ENCODE peak calls at places on chromosomes 4 and X, in four cellular contexts. I, Y, G and K are unnamed samples.
A peak's percentile ranks its signal among the peaks of the same experiment; 100 is the strongest.

GRCh38 chr4:15676899-15677298 is 4.7 kb upstream of the FAM200B start:
- DNase-seq in I (no peak), Y (no peak), G (no peak), K (no peak)

GRCh38 chrX:133290076-133290475 is 71.9 kb upstream of the TFDP3 start:
- DNase-seq in I (no peak), Y (no peak), G (no peak), K (no peak)

GRCh38 chr4:71941001-71941400 is 90.8 kb upstream of the NPFFR2 start:
- DNase-seq in G (peak; percentile 45), Y (peak; percentile 8), I (peak; percentile 19), K (no peak)

GRCh38 chrX:96707829-96708228 is 23.2 kb downstream of the DIAPH2 start:
- DNase-seq in G (peak; percentile 7), I (no peak), Y (no peak), K (no peak)

GRCh38 chr4:123163501-123163900 is 233.1 kb upstream of the SPRY1 start:
- DNase-seq in I (no peak), G (no peak), Y (no peak), K (no peak)

GRCh38 chr4:3107271-3108185 is 33.0 kb downstream of the HTT start:
- DNase-seq in Y (no peak), I (no peak), G (peak; percentile 36), K (no peak)

GRCh38 chrX:85851418-85851817 is 195.9 kb downstream of the CHM start:
- DNase-seq in I (peak; percentile 25), Y (peak; percentile 26), G (no peak), K (no peak)

GRCh38 chr4:140928880-140929279 is 172.7 kb upstream of the TBC1D9 start:
- DNase-seq in I (no peak), G (no peak), Y (no peak), K (no peak)

GRCh38 chrX:108362026-108362425 is 76.2 kb downstream of the COL4A6 start:
- DNase-seq in I (no peak), G (no peak), Y (no peak), K (no peak)

GRCh38 chr4:83917572-83917971 is 381.7 kb downstream of the GPAT3 start:
- DNase-seq in Y (no peak), G (no peak), I (no peak), K (no peak)

GRCh38 chr4:123671633-123672404 is 275.2 kb downstream of the SPRY1 start:
- DNase-seq in Y (no peak), G (no peak), I (no peak), K (no peak)

GRCh38 chr4:122716825-122717448 is 15.6 kb upstream of the BBS12 start:
- DNase-seq in G (peak; percentile 81), Y (peak; percentile 74), I (peak; percentile 79), K (peak; percentile 75)

GRCh38 chr4:103994059-103994458 is 274.3 kb upstream of the TACR3 start:
- DNase-seq in Y (no peak), G (peak; percentile 43), I (no peak), K (no peak)

GRCh38 chr4:2964077-2964471 is 703 bp downstream of the GRK4 start:
- DNase-seq in G (no peak), I (no peak), Y (no peak), K (no peak)

GRCh38 chr4:77711469-77711868 is 105.8 kb downstream of the CXCL13 start:
- DNase-seq in I (no peak), G (no peak), Y (no peak), K (no peak)

GRCh38 chr4:88818650-88819470 is 121.2 kb upstream of the NAP1L5 start:
- DNase-seq in I (peak; percentile 69), Y (peak; percentile 71), G (peak; percentile 41), K (peak; percentile 6)

GRCh38 chr4:100062921-100063320 is 112.8 kb upstream of the H2AZ1 start:
- DNase-seq in Y (no peak), G (no peak), I (no peak), K (no peak)

GRCh38 chr4:68162196-68162595 is 32.5 kb upstream of the TMPRSS11F start:
- DNase-seq in I (no peak), Y (no peak), G (no peak), K (no peak)

GRCh38 chrX:84216406-84216805 is 28.4 kb upstream of the RPS6KA6 start:
- DNase-seq in G (no peak), I (no peak), Y (no peak), K (no peak)

GRCh38 chr4:60865238-60865637 is 334.9 kb upstream of the ADGRL3 start:
- DNase-seq in I (no peak), G (no peak), Y (no peak), K (no peak)

GRCh38 chr4:60863442-60863841 is 336.7 kb upstream of the ADGRL3 start:
- DNase-seq in Y (no peak), G (no peak), I (no peak), K (no peak)

DNA sequence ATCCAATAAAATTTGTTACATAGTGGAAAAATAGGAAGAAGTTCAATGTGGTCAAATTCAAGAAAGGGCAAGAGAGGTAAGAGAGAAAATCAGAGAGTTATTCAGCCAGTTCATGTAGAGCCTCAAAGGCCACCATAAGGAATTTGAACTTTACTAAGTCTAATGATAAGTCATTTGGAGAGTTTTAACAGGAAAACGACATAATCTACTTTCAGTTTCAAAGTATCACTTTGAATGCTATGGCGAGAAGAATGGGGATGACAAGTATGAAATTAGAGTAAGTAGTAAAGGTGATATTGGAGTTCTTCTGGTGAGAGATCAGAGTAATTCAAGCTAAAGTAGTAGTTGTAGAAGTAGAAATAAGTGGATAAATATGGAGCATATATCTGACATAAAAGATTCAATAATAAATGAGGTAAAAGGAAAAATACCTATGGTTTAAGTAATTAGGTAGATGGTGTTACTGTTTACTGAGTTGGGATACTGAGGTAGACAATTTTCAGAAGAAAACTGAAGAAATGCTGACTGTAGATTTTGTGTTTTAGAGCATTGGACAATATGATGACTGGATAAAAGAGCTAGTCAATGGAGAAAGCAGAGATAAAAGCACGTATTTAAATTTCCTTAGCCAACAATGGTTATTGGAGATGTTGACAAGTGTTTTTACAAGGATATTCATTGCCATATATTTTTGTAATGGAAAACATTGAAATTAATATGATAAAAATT is 331.7 kb upstream of the ADGRL3 start:
- DNase-seq in G (no peak), Y (no peak), I (no peak), K (no peak)
- H3K4me1 ChIP-seq in G (no peaks in the 10 kb centered on the region), Y (no peaks in the 10 kb centered on the region), I (no peaks in the 10 kb centered on the region), K (no peaks in the 10 kb centered on the region)

DNA sequence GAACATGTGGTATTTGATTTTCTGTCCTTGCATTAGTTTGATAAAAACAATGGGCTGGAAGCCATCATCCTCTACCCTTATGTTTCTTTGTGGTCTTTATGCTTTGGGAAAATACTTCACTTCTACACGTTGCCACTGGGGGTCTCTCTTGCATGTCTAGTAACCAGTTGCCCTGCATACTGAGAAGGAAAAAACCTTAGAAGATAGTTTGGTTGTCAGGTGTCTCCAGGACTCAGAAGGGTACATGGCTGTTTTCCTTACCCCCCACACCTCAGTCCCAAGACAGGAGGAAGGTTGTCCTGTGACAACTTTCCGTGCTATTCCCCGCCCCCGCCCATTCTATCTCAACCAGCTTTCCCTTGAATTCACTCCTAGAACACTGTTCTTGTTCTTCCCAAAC is 62.1 kb upstream of the LANCL3 start:
- DNase-seq in G (peak; percentile 27), I (no peak), Y (no peak), K (no peak)
- TF ChIP-seq CTCF in G (peak; percentile 52), I (no peak), Y (peak; percentile 20), K (no peak)

DNA sequence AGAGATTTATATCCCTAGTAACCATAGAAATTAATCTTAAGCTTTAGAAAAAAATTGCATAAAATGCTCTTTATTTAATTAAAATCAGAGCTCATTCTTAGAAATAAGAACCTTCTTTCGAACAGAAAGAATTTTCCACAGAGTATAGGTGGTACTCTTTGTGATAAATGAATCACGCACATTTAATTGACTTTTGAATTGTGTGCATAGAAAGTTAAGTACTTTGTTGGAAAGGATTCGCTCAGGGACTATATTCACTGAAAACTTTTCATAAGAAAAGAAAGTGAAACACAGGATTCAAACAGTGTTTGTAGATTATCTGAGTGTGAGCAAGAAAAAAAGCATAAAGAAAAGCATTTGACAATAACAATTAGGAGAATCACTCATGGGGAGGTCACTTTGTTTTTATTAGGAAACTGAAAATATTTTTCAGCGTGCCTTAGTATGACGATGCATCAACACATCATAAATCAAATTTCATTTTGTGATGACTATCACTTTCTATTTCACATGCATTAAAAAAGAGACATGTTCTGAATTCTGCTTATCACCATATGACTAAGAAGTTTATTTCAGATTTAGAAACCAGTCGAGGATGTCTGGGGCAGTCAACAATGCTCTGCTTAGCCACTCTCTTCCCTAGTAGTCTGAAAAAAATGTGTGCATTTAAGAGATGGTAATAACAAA is 49.5 kb downstream of the STX18 start:
- DNase-seq in Y (no peak), G (peak; percentile 25), I (no peak), K (no peak)
- H3K4me3 ChIP-seq in Y (no peak overlapping the region), G (peak overlapping the region; percentile 24), I (no peak overlapping the region), K (no peak overlapping the region)

DNA sequence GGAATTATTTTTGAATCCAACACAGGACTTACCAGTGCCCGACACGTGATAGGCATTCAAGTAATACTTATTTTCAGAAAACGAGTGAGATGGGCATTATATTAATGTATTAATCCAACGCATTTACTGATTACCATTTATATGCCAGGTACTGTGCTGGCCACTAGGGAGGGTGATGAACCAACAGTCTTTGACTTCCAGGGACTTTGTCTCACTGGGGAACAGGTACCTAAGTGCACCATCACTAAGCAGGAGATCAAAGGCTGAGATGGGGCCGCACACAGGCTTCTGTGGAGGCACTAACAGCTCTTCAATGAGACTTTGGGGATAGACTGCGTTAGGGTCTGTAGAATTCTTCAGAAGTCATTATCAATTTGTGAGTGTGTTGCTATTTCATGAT is 5.7 kb upstream of the TADA2B start:
- DNase-seq in Y (no peak), G (no peak), I (no peak), K (no peak)
- H3K4me1 ChIP-seq in Y (peaks cover 13% of the 10 kb centered on the region), G (peaks cover 5% of the 10 kb centered on the region), I (peaks cover 10% of the 10 kb centered on the region), K (no peaks in the 10 kb centered on the region)

GRCh38 chr4:80078361-80079092 is 5.5 kb upstream of the ANTXR2 start:
- DNase-seq in G (no peak), I (no peak), Y (no peak), K (no peak)

GRCh38 chr4:80079255-80079923 is 6.4 kb upstream of the ANTXR2 start:
- DNase-seq in G (no peak), I (no peak), Y (no peak), K (no peak)

GRCh38 chr4:80082693-80083092 is 9.7 kb upstream of the ANTXR2 start:
- DNase-seq in Y (no peak), G (no peak), I (no peak), K (no peak)

GRCh38 chr4:80085081-80085480 is 12.1 kb upstream of the ANTXR2 start:
- DNase-seq in Y (no peak), I (no peak), G (no peak), K (no peak)

DNA sequence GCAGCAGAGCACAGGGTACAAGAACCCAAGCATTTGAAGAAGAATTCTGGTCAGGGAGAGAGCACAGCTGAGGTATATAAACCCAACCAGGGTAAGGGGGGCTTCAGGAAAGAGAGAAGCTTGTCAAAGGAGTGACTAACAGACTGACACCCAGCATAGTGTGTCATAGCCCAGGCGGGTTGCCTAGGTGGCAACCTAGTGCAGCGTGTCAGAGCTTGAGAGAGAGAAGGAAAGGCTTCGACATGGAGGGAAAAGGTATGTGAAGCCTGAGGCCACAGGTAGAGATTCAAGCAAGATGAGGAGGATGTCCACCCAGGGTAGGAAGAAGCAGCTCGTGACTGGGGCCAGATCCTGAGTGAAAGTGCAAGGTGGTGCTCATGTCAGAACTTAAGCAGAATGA is 8.5 kb upstream of the ANTXR2 start:
- DNase-seq in I (no peak), Y (no peak), G (no peak), K (no peak)
- TF ChIP-seq CTCF in I (no peak), Y (no peak), G (no peak), K (no peak)

DNA sequence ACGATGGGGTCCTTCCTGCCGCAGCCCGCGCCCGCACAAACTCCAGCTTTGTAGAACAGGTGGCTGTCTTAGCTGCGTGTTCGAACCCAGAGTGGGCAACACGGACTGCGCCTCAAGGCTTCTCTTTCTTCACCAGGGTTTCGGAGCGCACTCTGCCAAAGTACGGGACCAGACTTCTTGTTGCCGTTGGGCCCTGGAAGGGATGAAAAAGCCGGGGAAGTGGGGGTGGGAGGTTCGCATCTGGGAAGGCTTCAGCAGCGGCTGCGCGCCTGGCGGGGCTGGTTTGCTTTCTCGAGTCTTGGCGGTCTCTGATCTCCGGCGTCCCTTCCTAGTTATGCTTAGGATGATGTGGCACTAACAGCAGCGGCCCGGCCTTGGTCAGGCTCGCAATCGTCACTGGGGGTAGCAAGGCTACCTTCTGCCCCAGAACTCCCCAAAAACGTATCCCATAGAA is 673 bp downstream of the PARM1 start:
- DNase-seq in Y (peak; percentile 40), G (peak; percentile 16), I (peak; percentile 50), K (no peak)
- H3K4me3 ChIP-seq in Y (peak overlapping the region; percentile 72), G (peak overlapping the region; percentile 52), I (peak overlapping the region; percentile 80), K (no peak overlapping the region)